ENCODE peak calls at places on chromosomes 16 and 17, in ten cellular contexts. One of them, this sample, is unnamed.
A peak's percentile ranks its signal among the peaks of the same experiment; 100 is the strongest.

GRCh38 chr16:57892447-57893096 is 78.4 kb downstream of the CNGB1 start:
- DNase-seq in kidney glomerular epithelial cell: no peak
- DNase-seq in NCI-H345: no peak
- DNase-seq in endothelial cell of umbilical vein: no peak
- DNase-seq in progenitor cell of endocrine pancreas: no peak
- DNase-seq in stimulated activated effector memory CD8-positive, alpha-beta T cell treated with anti-CD3 and anti-CD28 coated beads, Interleukin-12 subunit alpha, Interleukin-12 subunit beta, amount 100 ng/mL, for 72 hours: no peak
- DNase-seq in left lobe of liver: no peak
- DNase-seq in T-helper 17 cell: no peak
- DNase-seq in NCI-H146: no peak
- DNase-seq in activated naive CD4-positive, alpha-beta T cell: no peak
- DNase-seq in this sample: peak; percentile 52

GRCh38 chr16:87914812-87915211 is 21.5 kb downstream of the CA5A start:
- DNase-seq in NCI-H345: no peak
- DNase-seq in kidney glomerular epithelial cell: no peak
- DNase-seq in NCI-H146: no peak
- DNase-seq in T-helper 17 cell: no peak
- DNase-seq in stimulated activated effector memory CD8-positive, alpha-beta T cell treated with anti-CD3 and anti-CD28 coated beads, Interleukin-12 subunit alpha, Interleukin-12 subunit beta, amount 100 ng/mL, for 72 hours: no peak
- DNase-seq in progenitor cell of endocrine pancreas: no peak
- DNase-seq in activated naive CD4-positive, alpha-beta T cell: no peak
- DNase-seq in left lobe of liver: no peak
- DNase-seq in endothelial cell of umbilical vein: no peak
- DNase-seq in this sample: no peak

GRCh38 chr17:50255766-50256480 is 18.3 kb upstream of the TMEM92 start:
- DNase-seq in kidney glomerular epithelial cell: no peak
- DNase-seq in progenitor cell of endocrine pancreas: no peak
- DNase-seq in endothelial cell of umbilical vein: no peak
- DNase-seq in NCI-H345: no peak
- DNase-seq in left lobe of liver: no peak
- DNase-seq in T-helper 17 cell: no peak
- DNase-seq in NCI-H146: no peak
- DNase-seq in stimulated activated effector memory CD8-positive, alpha-beta T cell treated with anti-CD3 and anti-CD28 coated beads, Interleukin-12 subunit alpha, Interleukin-12 subunit beta, amount 100 ng/mL, for 72 hours: no peak
- DNase-seq in activated naive CD4-positive, alpha-beta T cell: no peak
- DNase-seq in this sample: no peak

GRCh38 chr17:50060951-50061712 is 5.2 kb downstream of the ITGA3 start:
- DNase-seq in NCI-H345: no peak
- DNase-seq in activated naive CD4-positive, alpha-beta T cell: no peak
- DNase-seq in left lobe of liver: peak; percentile 54
- DNase-seq in progenitor cell of endocrine pancreas: no peak
- DNase-seq in NCI-H146: no peak
- DNase-seq in kidney glomerular epithelial cell: peak; percentile 74
- DNase-seq in T-helper 17 cell: no peak
- DNase-seq in endothelial cell of umbilical vein: no peak
- DNase-seq in stimulated activated effector memory CD8-positive, alpha-beta T cell treated with anti-CD3 and anti-CD28 coated beads, Interleukin-12 subunit alpha, Interleukin-12 subunit beta, amount 100 ng/mL, for 72 hours: no peak
- DNase-seq in this sample: peak; percentile 82

GRCh38 chr16:22188267-22188594 is 17.8 kb upstream of the EEF2K start:
- DNase-seq in stimulated activated effector memory CD8-positive, alpha-beta T cell treated with anti-CD3 and anti-CD28 coated beads, Interleukin-12 subunit alpha, Interleukin-12 subunit beta, amount 100 ng/mL, for 72 hours: no peak
- DNase-seq in NCI-H146: no peak
- DNase-seq in activated naive CD4-positive, alpha-beta T cell: no peak
- DNase-seq in T-helper 17 cell: no peak
- DNase-seq in progenitor cell of endocrine pancreas: no peak
- DNase-seq in NCI-H345: no peak
- DNase-seq in endothelial cell of umbilical vein: no peak
- DNase-seq in left lobe of liver: no peak
- DNase-seq in kidney glomerular epithelial cell: no peak
- DNase-seq in this sample: no peak

GRCh38 chr17:78037280-78037679 is 78.8 kb downstream of the TNRC6C start:
- DNase-seq in stimulated activated effector memory CD8-positive, alpha-beta T cell treated with anti-CD3 and anti-CD28 coated beads, Interleukin-12 subunit alpha, Interleukin-12 subunit beta, amount 100 ng/mL, for 72 hours: no peak
- DNase-seq in activated naive CD4-positive, alpha-beta T cell: no peak
- DNase-seq in NCI-H146: no peak
- DNase-seq in progenitor cell of endocrine pancreas: no peak
- DNase-seq in NCI-H345: no peak
- DNase-seq in T-helper 17 cell: no peak
- DNase-seq in left lobe of liver: no peak
- DNase-seq in kidney glomerular epithelial cell: no peak
- DNase-seq in endothelial cell of umbilical vein: no peak
- DNase-seq in this sample: no peak

GRCh38 chr17:77363821-77364361 is 223.1 kb downstream of the SEC14L1 start:
- DNase-seq in endothelial cell of umbilical vein: peak; percentile 34
- DNase-seq in progenitor cell of endocrine pancreas: no peak
- DNase-seq in NCI-H146: no peak
- DNase-seq in NCI-H345: no peak
- DNase-seq in T-helper 17 cell: no peak
- DNase-seq in kidney glomerular epithelial cell: peak; percentile 54
- DNase-seq in activated naive CD4-positive, alpha-beta T cell: peak; percentile 33
- DNase-seq in stimulated activated effector memory CD8-positive, alpha-beta T cell treated with anti-CD3 and anti-CD28 coated beads, Interleukin-12 subunit alpha, Interleukin-12 subunit beta, amount 100 ng/mL, for 72 hours: no peak
- DNase-seq in left lobe of liver: no peak
- DNase-seq in this sample: peak; percentile 83

GRCh38 chr17:15122857-15123256 is 142.3 kb downstream of the PMP22 start:
- DNase-seq in kidney glomerular epithelial cell: no peak
- DNase-seq in NCI-H345: no peak
- DNase-seq in stimulated activated effector memory CD8-positive, alpha-beta T cell treated with anti-CD3 and anti-CD28 coated beads, Interleukin-12 subunit alpha, Interleukin-12 subunit beta, amount 100 ng/mL, for 72 hours: no peak
- DNase-seq in NCI-H146: no peak
- DNase-seq in endothelial cell of umbilical vein: no peak
- DNase-seq in T-helper 17 cell: no peak
- DNase-seq in progenitor cell of endocrine pancreas: no peak
- DNase-seq in left lobe of liver: no peak
- DNase-seq in activated naive CD4-positive, alpha-beta T cell: no peak
- DNase-seq in this sample: no peak

GRCh38 chr17:17836818-17837379 is at the start of gene SREBF1:
- DNase-seq in left lobe of liver: peak; percentile 76
- DNase-seq in progenitor cell of endocrine pancreas: peak; percentile 49
- DNase-seq in kidney glomerular epithelial cell: no peak
- DNase-seq in endothelial cell of umbilical vein: peak; percentile 63
- DNase-seq in activated naive CD4-positive, alpha-beta T cell: peak; percentile 49
- DNase-seq in NCI-H345: peak; percentile 60
- DNase-seq in T-helper 17 cell: peak; percentile 61
- DNase-seq in stimulated activated effector memory CD8-positive, alpha-beta T cell treated with anti-CD3 and anti-CD28 coated beads, Interleukin-12 subunit alpha, Interleukin-12 subunit beta, amount 100 ng/mL, for 72 hours: peak; percentile 57
- DNase-seq in NCI-H146: peak; percentile 59
- DNase-seq in this sample: peak; percentile 57

GRCh38 chr16:67833035-67833417 is 9.1 kb upstream of the THAP11 start:
- DNase-seq in progenitor cell of endocrine pancreas: no peak
- DNase-seq in endothelial cell of umbilical vein: no peak
- DNase-seq in kidney glomerular epithelial cell: peak; percentile 16
- DNase-seq in stimulated activated effector memory CD8-positive, alpha-beta T cell treated with anti-CD3 and anti-CD28 coated beads, Interleukin-12 subunit alpha, Interleukin-12 subunit beta, amount 100 ng/mL, for 72 hours: no peak
- DNase-seq in left lobe of liver: no peak
- DNase-seq in NCI-H146: no peak
- DNase-seq in T-helper 17 cell: no peak
- DNase-seq in NCI-H345: no peak
- DNase-seq in activated naive CD4-positive, alpha-beta T cell: no peak
- DNase-seq in this sample: peak; percentile 70

GRCh38 chr16:86963600-86964575 is 353.3 kb downstream of the C16orf95 start:
- DNase-seq in activated naive CD4-positive, alpha-beta T cell: no peak
- DNase-seq in NCI-H146: no peak
- DNase-seq in progenitor cell of endocrine pancreas: no peak
- DNase-seq in T-helper 17 cell: no peak
- DNase-seq in kidney glomerular epithelial cell: no peak
- DNase-seq in stimulated activated effector memory CD8-positive, alpha-beta T cell treated with anti-CD3 and anti-CD28 coated beads, Interleukin-12 subunit alpha, Interleukin-12 subunit beta, amount 100 ng/mL, for 72 hours: no peak
- DNase-seq in endothelial cell of umbilical vein: no peak
- DNase-seq in NCI-H345: no peak
- DNase-seq in left lobe of liver: no peak
- DNase-seq in this sample: no peak

GRCh38 chr16:48353565-48354163 is 31.5 kb downstream of the SIAH1 start:
- DNase-seq in stimulated activated effector memory CD8-positive, alpha-beta T cell treated with anti-CD3 and anti-CD28 coated beads, Interleukin-12 subunit alpha, Interleukin-12 subunit beta, amount 100 ng/mL, for 72 hours: peak; percentile 29
- DNase-seq in T-helper 17 cell: peak; percentile 30
- DNase-seq in NCI-H345: peak; percentile 23
- DNase-seq in left lobe of liver: no peak
- DNase-seq in progenitor cell of endocrine pancreas: peak; percentile 19
- DNase-seq in activated naive CD4-positive, alpha-beta T cell: peak; percentile 28
- DNase-seq in kidney glomerular epithelial cell: peak; percentile 37
- DNase-seq in NCI-H146: peak; percentile 33
- DNase-seq in endothelial cell of umbilical vein: peak; percentile 75
- DNase-seq in this sample: peak; percentile 69

GRCh38 chr16:79911660-79912059 is 311.1 kb upstream of the MAF start:
- DNase-seq in stimulated activated effector memory CD8-positive, alpha-beta T cell treated with anti-CD3 and anti-CD28 coated beads, Interleukin-12 subunit alpha, Interleukin-12 subunit beta, amount 100 ng/mL, for 72 hours: no peak
- DNase-seq in NCI-H345: no peak
- DNase-seq in endothelial cell of umbilical vein: no peak
- DNase-seq in kidney glomerular epithelial cell: no peak
- DNase-seq in activated naive CD4-positive, alpha-beta T cell: no peak
- DNase-seq in left lobe of liver: no peak
- DNase-seq in NCI-H146: no peak
- DNase-seq in progenitor cell of endocrine pancreas: no peak
- DNase-seq in T-helper 17 cell: no peak
- DNase-seq in this sample: no peak

GRCh38 chr16:35642322-35642835 is 2183.0 kb downstream of the TP53TG3F start:
- DNase-seq in activated naive CD4-positive, alpha-beta T cell: no peak
- DNase-seq in stimulated activated effector memory CD8-positive, alpha-beta T cell treated with anti-CD3 and anti-CD28 coated beads, Interleukin-12 subunit alpha, Interleukin-12 subunit beta, amount 100 ng/mL, for 72 hours: no peak
- DNase-seq in T-helper 17 cell: no peak
- DNase-seq in progenitor cell of endocrine pancreas: no peak
- DNase-seq in left lobe of liver: no peak
- DNase-seq in endothelial cell of umbilical vein: no peak
- DNase-seq in NCI-H146: no peak
- DNase-seq in NCI-H345: no peak
- DNase-seq in kidney glomerular epithelial cell: no peak
- DNase-seq in this sample: no peak

GRCh38 chr16:84765606-84766580 is 53.9 kb upstream of the CRISPLD2 start:
- DNase-seq in NCI-H146: no peak
- DNase-seq in T-helper 17 cell: no peak
- DNase-seq in stimulated activated effector memory CD8-positive, alpha-beta T cell treated with anti-CD3 and anti-CD28 coated beads, Interleukin-12 subunit alpha, Interleukin-12 subunit beta, amount 100 ng/mL, for 72 hours: no peak
- DNase-seq in left lobe of liver: no peak
- DNase-seq in activated naive CD4-positive, alpha-beta T cell: no peak
- DNase-seq in progenitor cell of endocrine pancreas: no peak
- DNase-seq in endothelial cell of umbilical vein: no peak
- DNase-seq in NCI-H345: peak; percentile 6
- DNase-seq in kidney glomerular epithelial cell: no peak
- DNase-seq in this sample: no peak

GRCh38 chr16:24900230-24900629 is 54.5 kb downstream of the SLC5A11 start:
- DNase-seq in kidney glomerular epithelial cell: no peak
- DNase-seq in left lobe of liver: no peak
- DNase-seq in progenitor cell of endocrine pancreas: no peak
- DNase-seq in activated naive CD4-positive, alpha-beta T cell: no peak
- DNase-seq in T-helper 17 cell: no peak
- DNase-seq in stimulated activated effector memory CD8-positive, alpha-beta T cell treated with anti-CD3 and anti-CD28 coated beads, Interleukin-12 subunit alpha, Interleukin-12 subunit beta, amount 100 ng/mL, for 72 hours: no peak
- DNase-seq in NCI-H146: no peak
- DNase-seq in endothelial cell of umbilical vein: no peak
- DNase-seq in NCI-H345: no peak
- DNase-seq in this sample: no peak

GRCh38 chr16:84498859-84499620 is 5.4 kb downstream of the MEAK7 start:
- DNase-seq in activated naive CD4-positive, alpha-beta T cell: no peak
- DNase-seq in NCI-H345: no peak
- DNase-seq in stimulated activated effector memory CD8-positive, alpha-beta T cell treated with anti-CD3 and anti-CD28 coated beads, Interleukin-12 subunit alpha, Interleukin-12 subunit beta, amount 100 ng/mL, for 72 hours: no peak
- DNase-seq in progenitor cell of endocrine pancreas: no peak
- DNase-seq in NCI-H146: no peak
- DNase-seq in T-helper 17 cell: no peak
- DNase-seq in left lobe of liver: no peak
- DNase-seq in kidney glomerular epithelial cell: no peak
- DNase-seq in endothelial cell of umbilical vein: no peak
- DNase-seq in this sample: peak; percentile 22

GRCh38 chr17:47821424-47822379 is at the start of gene OSBPL7:
- DNase-seq in stimulated activated effector memory CD8-positive, alpha-beta T cell treated with anti-CD3 and anti-CD28 coated beads, Interleukin-12 subunit alpha, Interleukin-12 subunit beta, amount 100 ng/mL, for 72 hours: peak; percentile 42
- DNase-seq in activated naive CD4-positive, alpha-beta T cell: peak; percentile 66
- DNase-seq in kidney glomerular epithelial cell: peak; percentile 87
- DNase-seq in progenitor cell of endocrine pancreas: peak; percentile 39
- DNase-seq in endothelial cell of umbilical vein: peak; percentile 94
- DNase-seq in NCI-H345: peak; percentile 86
- DNase-seq in left lobe of liver: no peak
- DNase-seq in T-helper 17 cell: peak; percentile 46
- DNase-seq in NCI-H146: peak; percentile 88
- DNase-seq in this sample: peak; percentile 92

GRCh38 chr17:43880420-43880991 is 26.8 kb downstream of the MPP2 start:
- DNase-seq in left lobe of liver: peak; percentile 63
- DNase-seq in kidney glomerular epithelial cell: no peak
- DNase-seq in NCI-H146: peak; percentile 35
- DNase-seq in NCI-H345: no peak
- DNase-seq in stimulated activated effector memory CD8-positive, alpha-beta T cell treated with anti-CD3 and anti-CD28 coated beads, Interleukin-12 subunit alpha, Interleukin-12 subunit beta, amount 100 ng/mL, for 72 hours: peak; percentile 35
- DNase-seq in T-helper 17 cell: no peak
- DNase-seq in progenitor cell of endocrine pancreas: no peak
- DNase-seq in endothelial cell of umbilical vein: peak; percentile 21
- DNase-seq in activated naive CD4-positive, alpha-beta T cell: peak; percentile 10
- DNase-seq in this sample: peak; percentile 60